ENCODE peak calls at places on chromosomes 6 and 20, in ten cellular contexts. B is astrocyte, U is PC-9, E is body of pancreas, N is spleen, O is left lung, A is A673, Q is suprapubic skin, Z is IMR-90, M is brain microvascular endothelial cell. I is an unnamed sample.

GRCh38 chr6:10962673-10963072 is 75.8 kb downstream of the SYCP2L start:
- DNase-seq in B (peak), U (no peak), E (no peak), N (no peak), O (no peak), A (peak), Q (no peak), Z (peak), M (peak), I (no peak)

GRCh38 chr6:158143700-158144099 is 24.4 kb downstream of the SERAC1 start:
- DNase-seq in B (no peak), U (no peak), E (peak), N (no peak), O (no peak), A (peak), Q (no peak), Z (peak), M (no peak), I (no peak)

GRCh38 chr6:48110436-48111142 is 408 bp downstream of the PTCHD4 start:
- DNase-seq in B (no peak), U (no peak), E (no peak), N (no peak), O (no peak), A (no peak), Q (no peak), Z (no peak), M (no peak), I (no peak)

GRCh38 chr6:127319686-127320085 is 23.7 kb downstream of the ECHDC1 start:
- DNase-seq in B (no peak), U (no peak), E (no peak), N (no peak), O (no peak), A (no peak), Q (no peak), Z (no peak), M (no peak), I (no peak)

GRCh38 chr6:36682328-36683144 is 4.0 kb downstream of the CDKN1A start:
- DNase-seq in B (peak), U (peak), E (peak), N (peak), O (peak), A (no peak), Q (peak), Z (no peak), M (no peak), I (no peak)

GRCh38 chr20:17662333-17663039 is 19.6 kb downstream of the RRBP1 start:
- DNase-seq in B (peak), U (no peak), E (peak), N (peak), O (no peak), A (peak), Q (peak), Z (peak), M (peak), I (no peak)

GRCh38 chr20:37351689-37352610 is 6.0 kb downstream of the SRC start:
- DNase-seq in B (no peak), U (no peak), E (no peak), N (peak), O (no peak), A (no peak), Q (no peak), Z (no peak), M (no peak), I (no peak)

GRCh38 chr20:64254571-64255360 is 782 bp upstream of the PCMTD2 start:
- DNase-seq in B (no peak), U (no peak), E (no peak), N (peak), O (no peak), A (no peak), Q (no peak), Z (no peak), M (no peak), I (no peak)

GRCh38 chr6:108650781-108651180 is 90.1 kb downstream of the FOXO3 start:
- DNase-seq in B (peak), U (peak), E (no peak), N (no peak), O (no peak), A (peak), Q (no peak), Z (peak), M (peak), I (no peak)

GRCh38 chr6:104640141-104640700 is 219.5 kb downstream of the HACE1 start:
- DNase-seq in B (no peak), U (no peak), E (no peak), N (no peak), O (no peak), A (no peak), Q (no peak), Z (no peak), M (no peak), I (no peak)

GRCh38 chr6:26305097-26305841 is 59.7 kb upstream of the BTN3A2 start:
- DNase-seq in B (peak), U (peak), E (peak), N (peak), O (peak), A (peak), Q (no peak), Z (peak), M (peak), I (peak)

GRCh38 chr6:143247586-143247985 is 186.9 kb downstream of the AIG1 start:
- DNase-seq in B (no peak), U (no peak), E (no peak), N (no peak), O (no peak), A (no peak), Q (no peak), Z (no peak), M (no peak), I (no peak)

GRCh38 chr6:53793318-53793975 is 1.4 kb upstream of the LRRC1 start:
- DNase-seq in B (peak), U (peak), E (peak), N (no peak), O (peak), A (peak), Q (peak), Z (peak), M (peak), I (no peak)

GRCh38 chr6:38495511-38495910 is 144.2 kb downstream of the BTBD9 start:
- DNase-seq in B (no peak), U (no peak), E (no peak), N (no peak), O (no peak), A (no peak), Q (no peak), Z (no peak), M (no peak), I (no peak)

GRCh38 chr6:92762414-92763374 is 656.7 kb downstream of the EPHA7 start:
- DNase-seq in B (no peak), U (no peak), E (no peak), N (no peak), O (no peak), A (no peak), Q (no peak), Z (peak), M (no peak), I (no peak)

GRCh38 chr6:167079853-167080297 is 43.0 kb upstream of the CCR6 start:
- DNase-seq in B (no peak), U (no peak), E (no peak), N (peak), O (no peak), A (no peak), Q (no peak), Z (no peak), M (no peak), I (no peak)

GRCh38 chr20:48965189-48965910 is 43.8 kb downstream of the ARFGEF2 start:
- DNase-seq in B (peak), U (no peak), E (no peak), N (no peak), O (no peak), A (no peak), Q (no peak), Z (peak), M (no peak), I (no peak)

GRCh38 chr6:11245406-11245990 is 13.0 kb upstream of the NEDD9 start:
- DNase-seq in B (no peak), U (no peak), E (no peak), N (no peak), O (no peak), A (no peak), Q (no peak), Z (no peak), M (no peak), I (no peak)

GRCh38 chr6:166251196-166251595 is 57.0 kb downstream of the PRR18 start:
- DNase-seq in B (no peak), U (no peak), E (no peak), N (no peak), O (no peak), A (no peak), Q (no peak), Z (no peak), M (no peak), I (no peak)

GRCh38 chr6:152845421-152845820 is 94.8 kb downstream of the VIP start:
- DNase-seq in B (no peak), U (no peak), E (no peak), N (no peak), O (no peak), A (no peak), Q (no peak), Z (no peak), M (no peak), I (no peak)

GRCh38 chr20:43309266-43309665 is 119.6 kb upstream of the PTPRT start:
- DNase-seq in B (no peak), U (no peak), E (no peak), N (no peak), O (no peak), A (no peak), Q (no peak), Z (no peak), M (no peak), I (no peak)

GRCh38 chr6:41426438-41426851 is 91.0 kb downstream of the NCR2 start:
- DNase-seq in B (no peak), U (no peak), E (no peak), N (no peak), O (no peak), A (no peak), Q (no peak), Z (no peak), M (no peak), I (no peak)

GRCh38 chr20:13220857-13221297 is at the start of gene ISM1:
- DNase-seq in B (no peak), U (no peak), E (peak), N (peak), O (peak), A (peak), Q (no peak), Z (no peak), M (no peak), I (peak)

GRCh38 chr20:51463998-51464397 is 78.5 kb downstream of the NFATC2 start:
- DNase-seq in B (no peak), U (no peak), E (no peak), N (peak), O (no peak), A (no peak), Q (no peak), Z (no peak), M (no peak), I (no peak)

GRCh38 chr6:109782401-109783046 is 91.4 kb downstream of the FIG4 start:
- DNase-seq in B (no peak), U (no peak), E (no peak), N (no peak), O (no peak), A (no peak), Q (no peak), Z (peak), M (no peak), I (no peak)

GRCh38 chr6:116596815-116597214 is 19.5 kb upstream of the RSPH4A start:
- DNase-seq in B (peak), U (no peak), E (no peak), N (no peak), O (no peak), A (peak), Q (no peak), Z (peak), M (peak), I (no peak)

GRCh38 chr6:111812080-111813038 is 60.9 kb downstream of the FYN start:
- DNase-seq in B (peak), U (peak), E (no peak), N (no peak), O (no peak), A (no peak), Q (no peak), Z (no peak), M (peak), I (no peak)

GRCh38 chr6:168226095-168226781 is 93.3 kb downstream of the DACT2 start:
- DNase-seq in B (no peak), U (no peak), E (no peak), N (no peak), O (no peak), A (no peak), Q (no peak), Z (no peak), M (no peak), I (peak)

GRCh38 chr6:87949194-87949593 is 98.4 kb upstream of the SPACA1 start:
- DNase-seq in B (no peak), U (no peak), E (no peak), N (no peak), O (no peak), A (no peak), Q (no peak), Z (no peak), M (no peak), I (no peak)

GRCh38 chr6:84137989-84138575 is 89.4 kb downstream of the CEP162 start:
- DNase-seq in B (no peak), U (no peak), E (no peak), N (no peak), O (no peak), A (no peak), Q (no peak), Z (peak), M (peak), I (no peak)

GRCh38 chr20:1946762-1947534 is 46.9 kb downstream of the PDYN start:
- DNase-seq in B (peak), U (no peak), E (peak), N (peak), O (peak), A (no peak), Q (peak), Z (peak), M (no peak), I (no peak)

GRCh38 chr6:157491571-157492232 is 110.7 kb downstream of the ZDHHC14 start:
- DNase-seq in B (no peak), U (no peak), E (no peak), N (no peak), O (no peak), A (no peak), Q (no peak), Z (no peak), M (no peak), I (no peak)

GRCh38 chr6:81265106-81265505 is 487.4 kb downstream of the TENT5A start:
- DNase-seq in B (peak), U (no peak), E (no peak), N (no peak), O (peak), A (no peak), Q (peak), Z (peak), M (peak), I (no peak)

GRCh38 chr20:23340524-23340923 is 10.1 kb upstream of the NXT1 start:
- DNase-seq in B (peak), U (peak), E (peak), N (no peak), O (no peak), A (peak), Q (peak), Z (peak), M (peak), I (peak)

GRCh38 chr6:16236648-16237199 is 1.7 kb upstream of the GMPR start:
- DNase-seq in B (peak), U (no peak), E (peak), N (peak), O (no peak), A (peak), Q (no peak), Z (peak), M (peak), I (no peak)

GRCh38 chr20:380763-381580 is 412 bp downstream of the TRIB3 start:
- DNase-seq in B (no peak), U (no peak), E (peak), N (peak), O (peak), A (peak), Q (no peak), Z (peak), M (peak), I (peak)

GRCh38 chr6:26121141-26122004 is 34.1 kb downstream of the HFE start:
- DNase-seq in B (peak), U (no peak), E (peak), N (no peak), O (no peak), A (no peak), Q (no peak), Z (peak), M (no peak), I (no peak)

GRCh38 chr6:21149460-21149859 is 444.1 kb upstream of the SOX4 start:
- DNase-seq in B (peak), U (no peak), E (no peak), N (no peak), O (no peak), A (no peak), Q (no peak), Z (peak), M (no peak), I (no peak)
- H3K27ac ChIP-seq in B (no peak), U (no peak), E (no peak), N (no peak), O (no peak), A (no peak), Q (no peak), Z (no peak), M (no peak), I (no peak)

GRCh38 chr20:36175475-36175995 is 21.0 kb downstream of the EPB41L1 start:
- DNase-seq in B (no peak), U (no peak), E (no peak), N (peak), O (no peak), A (no peak), Q (no peak), Z (no peak), M (no peak), I (no peak)
- TF ChIP-seq CTCF in B (no peak), U (no peak), E (no peak), N (no peak), O (no peak), A (no peak), Q (no peak), Z (no peak), M (no peak), I (no peak)

GRCh38 chr20:5448449-5449118 is 131.8 kb upstream of the PROKR2 start:
- DNase-seq in B (peak), U (peak), E (peak), N (no peak), O (no peak), A (peak), Q (no peak), Z (peak), M (peak), I (no peak)
- H3K4me3 ChIP-seq in B (no peak), U (no peak), E (no peak), N (no peak), O (no peak), A (no peak), Q (no peak), Z (no peak), M (no peak), I (no peak)

DNA sequence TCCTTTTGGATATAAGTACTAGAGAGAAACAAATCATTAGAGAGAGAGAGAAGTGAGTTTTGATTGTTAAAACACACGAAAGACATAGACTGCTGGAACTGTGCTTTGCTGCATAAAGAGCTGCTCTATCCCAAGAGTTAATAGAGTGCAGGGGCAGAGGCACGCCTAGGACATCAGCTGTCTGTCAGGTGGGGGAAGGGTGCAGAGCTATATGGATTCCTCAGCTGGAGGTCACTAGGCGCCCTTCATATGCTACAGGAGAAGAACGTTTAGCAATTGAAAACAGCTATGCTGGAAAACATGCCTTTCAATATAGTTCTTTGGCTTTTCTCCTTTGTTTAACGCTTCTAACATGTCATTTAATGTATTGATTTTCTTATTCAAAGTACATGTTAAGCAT is 169.0 kb upstream of the MCHR2 start:
- DNase-seq in B (no peak), U (no peak), E (no peak), N (no peak), O (no peak), A (no peak), Q (no peak), Z (no peak), M (no peak), I (no peak)
- H3K27ac ChIP-seq in B (no peak), U (no peak), E (no peak), N (no peak), O (no peak), A (no peak), Q (no peak), Z (no peak), M (no peak), I (no peak)

GRCh38 chr20:10281911-10282310 is 63.3 kb downstream of the SNAP25 start:
- DNase-seq in B (no peak), U (no peak), E (no peak), N (no peak), O (no peak), A (peak), Q (no peak), Z (no peak), M (no peak), I (no peak)
- TF ChIP-seq CTCF in B (no peak), U (no peak), E (no peak), N (no peak), O (no peak), A (no peak), Q (no peak), Z (no peak), M (no peak), I (no peak)

GRCh38 chr6:113565306-113565705 is 291.8 kb upstream of the MARCKS start:
- DNase-seq in B (no peak), U (peak), E (no peak), N (no peak), O (no peak), A (no peak), Q (no peak), Z (peak), M (peak), I (no peak)
- H3K4me3 ChIP-seq in B (peak), U (no peak), E (no peak), N (no peak), O (no peak), A (no peak), Q (peak), Z (no peak), M (no peak), I (peak)

GRCh38 chr20:62796699-62797491 is 622 bp downstream of the MRGBP start:
- DNase-seq in B (no peak), U (no peak), E (peak), N (no peak), O (no peak), A (no peak), Q (no peak), Z (no peak), M (no peak), I (no peak)
- H3K27ac ChIP-seq in B (peak), U (no peak), E (peak), N (peak), O (peak), A (peak), Q (peak), Z (peak), M (peak), I (peak)

I was measured in dorsolateral prefrontal cortex.